ENCODE peak calls at places on chromosome 13, in eight cellular contexts. One of them, this sample, is unnamed.

GRCh38 chr13:100298691-100299090 is 209.8 kb downstream of the PCCA start:
- DNase-seq in astrocyte: no peak
- DNase-seq in endodermal cell: no peak
- DNase-seq in WTC11: no peak
- DNase-seq in LNCaP clone FGC: no peak
- DNase-seq in neural crest cell: no peak
- DNase-seq in omental fat pad: no peak
- DNase-seq in GM13976: no peak
- DNase-seq in this sample: no peak

GRCh38 chr13:31042501-31043165 is 110.2 kb downstream of the TEX26 start:
- DNase-seq in astrocyte: no peak
- DNase-seq in endodermal cell: no peak
- DNase-seq in WTC11: no peak
- DNase-seq in LNCaP clone FGC: no peak
- DNase-seq in neural crest cell: no peak
- DNase-seq in omental fat pad: no peak
- DNase-seq in GM13976: no peak
- DNase-seq in this sample: no peak

GRCh38 chr13:60303166-60303565 is 93.9 kb upstream of the TDRD3 start:
- DNase-seq in astrocyte: no peak
- DNase-seq in endodermal cell: no peak
- DNase-seq in WTC11: no peak
- DNase-seq in LNCaP clone FGC: no peak
- DNase-seq in neural crest cell: no peak
- DNase-seq in omental fat pad: no peak
- DNase-seq in GM13976: no peak
- DNase-seq in this sample: no peak

GRCh38 chr13:80132741-80133601 is 208.0 kb downstream of the SPRY2 start:
- DNase-seq in astrocyte: peak; percentile 71
- DNase-seq in endodermal cell: peak; percentile 61
- DNase-seq in WTC11: no peak
- DNase-seq in LNCaP clone FGC: peak; percentile 6
- DNase-seq in neural crest cell: peak; percentile 23
- DNase-seq in omental fat pad: no peak
- DNase-seq in GM13976: no peak
- DNase-seq in this sample: no peak

GRCh38 chr13:109152941-109153340 is 523.5 kb downstream of the MYO16 start:
- DNase-seq in astrocyte: peak; percentile 36
- DNase-seq in endodermal cell: no peak
- DNase-seq in WTC11: no peak
- DNase-seq in LNCaP clone FGC: no peak
- DNase-seq in neural crest cell: no peak
- DNase-seq in omental fat pad: no peak
- DNase-seq in GM13976: no peak
- DNase-seq in this sample: no peak

GRCh38 chr13:34776390-34776981 is 165.6 kb upstream of the NBEA start:
- DNase-seq in astrocyte: no peak
- DNase-seq in endodermal cell: no peak
- DNase-seq in WTC11: no peak
- DNase-seq in LNCaP clone FGC: no peak
- DNase-seq in neural crest cell: no peak
- DNase-seq in omental fat pad: no peak
- DNase-seq in GM13976: no peak
- DNase-seq in this sample: no peak

GRCh38 chr13:90402613-90403012 is 944.9 kb upstream of the MIR17HG start:
- DNase-seq in astrocyte: no peak
- DNase-seq in endodermal cell: no peak
- DNase-seq in WTC11: no peak
- DNase-seq in LNCaP clone FGC: peak; percentile 17
- DNase-seq in neural crest cell: no peak
- DNase-seq in omental fat pad: no peak
- DNase-seq in GM13976: no peak
- DNase-seq in this sample: no peak

GRCh38 chr13:46844431-46844830 is 47.5 kb upstream of the ESD start:
- DNase-seq in astrocyte: no peak
- DNase-seq in endodermal cell: no peak
- DNase-seq in WTC11: no peak
- DNase-seq in LNCaP clone FGC: no peak
- DNase-seq in neural crest cell: no peak
- DNase-seq in omental fat pad: no peak
- DNase-seq in GM13976: no peak
- DNase-seq in this sample: no peak

GRCh38 chr13:29771247-29771646 is 79.2 kb downstream of the UBL3 start:
- DNase-seq in astrocyte: peak; percentile 14
- DNase-seq in endodermal cell: no peak
- DNase-seq in WTC11: no peak
- DNase-seq in LNCaP clone FGC: no peak
- DNase-seq in neural crest cell: no peak
- DNase-seq in omental fat pad: no peak
- DNase-seq in GM13976: no peak
- DNase-seq in this sample: no peak

GRCh38 chr13:75963318-75963717 is 327.2 kb downstream of the LMO7 start:
- DNase-seq in astrocyte: no peak
- DNase-seq in endodermal cell: no peak
- DNase-seq in WTC11: no peak
- DNase-seq in LNCaP clone FGC: no peak
- DNase-seq in neural crest cell: no peak
- DNase-seq in omental fat pad: no peak
- DNase-seq in GM13976: no peak
- DNase-seq in this sample: no peak

GRCh38 chr13:75544681-75545333 is 4.8 kb upstream of the UCHL3 start:
- DNase-seq in astrocyte: peak; percentile 83
- DNase-seq in endodermal cell: no peak
- DNase-seq in WTC11: no peak
- DNase-seq in LNCaP clone FGC: no peak
- DNase-seq in neural crest cell: no peak
- DNase-seq in omental fat pad: no peak
- DNase-seq in GM13976: no peak
- DNase-seq in this sample: no peak

GRCh38 chr13:99269627-99270252 is 11.6 kb upstream of the GPR18 start:
- DNase-seq in astrocyte: peak; percentile 41
- DNase-seq in endodermal cell: no peak
- DNase-seq in WTC11: no peak
- DNase-seq in LNCaP clone FGC: no peak
- DNase-seq in neural crest cell: no peak
- DNase-seq in omental fat pad: no peak
- DNase-seq in GM13976: peak; percentile 26
- DNase-seq in this sample: no peak

GRCh38 chr13:44396963-44397580 is 23.4 kb downstream of the SERP2 start:
- DNase-seq in astrocyte: peak; percentile 42
- DNase-seq in endodermal cell: peak; percentile 83
- DNase-seq in WTC11: no peak
- DNase-seq in LNCaP clone FGC: no peak
- DNase-seq in neural crest cell: no peak
- DNase-seq in omental fat pad: no peak
- DNase-seq in GM13976: no peak
- DNase-seq in this sample: no peak

GRCh38 chr13:20118268-20119140 is 42.3 kb downstream of the GJA3 start:
- DNase-seq in astrocyte: peak; percentile 36
- DNase-seq in endodermal cell: peak; percentile 90
- DNase-seq in WTC11: peak; percentile 46
- DNase-seq in LNCaP clone FGC: no peak
- DNase-seq in neural crest cell: peak; percentile 23
- DNase-seq in omental fat pad: no peak
- DNase-seq in GM13976: peak; percentile 40
- DNase-seq in this sample: no peak

GRCh38 chr13:105159794-105160193 is 1375.7 kb downstream of the EFNB2 start:
- DNase-seq in astrocyte: no peak
- DNase-seq in endodermal cell: no peak
- DNase-seq in WTC11: no peak
- DNase-seq in LNCaP clone FGC: no peak
- DNase-seq in neural crest cell: no peak
- DNase-seq in omental fat pad: no peak
- DNase-seq in GM13976: no peak
- DNase-seq in this sample: no peak

GRCh38 chr13:113020323-113021080 is 51.5 kb downstream of the MCF2L start:
- DNase-seq in astrocyte: no peak
- DNase-seq in endodermal cell: no peak
- DNase-seq in WTC11: no peak
- DNase-seq in LNCaP clone FGC: no peak
- DNase-seq in neural crest cell: no peak
- DNase-seq in omental fat pad: no peak
- DNase-seq in GM13976: no peak
- DNase-seq in this sample: no peak

GRCh38 chr13:36251528-36251927 is 37.2 kb upstream of the SOHLH2 start:
- DNase-seq in astrocyte: no peak
- DNase-seq in endodermal cell: no peak
- DNase-seq in WTC11: no peak
- DNase-seq in LNCaP clone FGC: no peak
- DNase-seq in neural crest cell: no peak
- DNase-seq in omental fat pad: no peak
- DNase-seq in GM13976: no peak
- DNase-seq in this sample: no peak

GRCh38 chr13:59770451-59770850 is 393.3 kb downstream of the DIAPH3 start:
- DNase-seq in astrocyte: no peak
- DNase-seq in endodermal cell: no peak
- DNase-seq in WTC11: no peak
- DNase-seq in LNCaP clone FGC: no peak
- DNase-seq in neural crest cell: no peak
- DNase-seq in omental fat pad: no peak
- DNase-seq in GM13976: no peak
- DNase-seq in this sample: no peak

GRCh38 chr13:74256969-74257368 is 122.8 kb upstream of the KLF12 start:
- DNase-seq in astrocyte: no peak
- DNase-seq in endodermal cell: no peak
- DNase-seq in WTC11: no peak
- DNase-seq in LNCaP clone FGC: no peak
- DNase-seq in neural crest cell: no peak
- DNase-seq in omental fat pad: no peak
- DNase-seq in GM13976: no peak
- DNase-seq in this sample: no peak

DNA sequence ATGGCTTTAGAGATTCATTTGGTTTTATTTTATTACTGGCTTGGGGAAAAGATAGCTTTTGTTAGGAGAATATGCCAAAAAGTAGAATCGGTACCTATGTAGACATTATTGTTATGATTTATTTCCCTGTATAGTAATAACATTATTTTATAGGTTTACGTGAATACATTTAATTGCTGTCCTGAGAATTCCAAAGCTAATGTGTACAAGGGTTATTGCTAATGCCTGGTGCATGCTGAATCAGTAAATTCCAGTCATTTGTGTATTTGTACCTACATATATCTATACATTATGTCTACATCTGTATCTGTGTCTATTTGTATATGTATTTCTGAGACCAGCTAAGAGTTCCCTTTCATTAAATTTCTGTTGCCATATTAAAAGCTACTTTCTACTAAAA is 550.9 kb downstream of the GPC6 start:
- DNase-seq in astrocyte: no peak
- DNase-seq in endodermal cell: no peak
- DNase-seq in WTC11: no peak
- DNase-seq in LNCaP clone FGC: no peak
- DNase-seq in neural crest cell: no peak
- DNase-seq in omental fat pad: no peak
- DNase-seq in GM13976: no peak
- DNase-seq in this sample: no peak
- TF ChIP-seq CTCF in astrocyte: no peak
- TF ChIP-seq CTCF in endodermal cell: no peak
- TF ChIP-seq CTCF in WTC11: no peak
- TF ChIP-seq CTCF in LNCaP clone FGC: no peak
- TF ChIP-seq CTCF in neural crest cell: no peak
- TF ChIP-seq CTCF in omental fat pad: no peak
- TF ChIP-seq CTCF in GM13976: no peak
- TF ChIP-seq CTCF in this sample: no peak

GRCh38 chr13:94950303-94950702 is 238.0 kb upstream of the SOX21 start:
- DNase-seq in astrocyte: no peak
- DNase-seq in endodermal cell: peak; percentile 72
- DNase-seq in WTC11: no peak
- DNase-seq in LNCaP clone FGC: peak; percentile 2
- DNase-seq in neural crest cell: no peak
- DNase-seq in omental fat pad: no peak
- DNase-seq in GM13976: no peak
- DNase-seq in this sample: no peak
- TF ChIP-seq CTCF in astrocyte: no peak
- TF ChIP-seq CTCF in endodermal cell: peak; percentile 77
- TF ChIP-seq CTCF in WTC11: no peak
- TF ChIP-seq CTCF in LNCaP clone FGC: peak; percentile 53
- TF ChIP-seq CTCF in neural crest cell: peak; percentile 59
- TF ChIP-seq CTCF in omental fat pad: no peak
- TF ChIP-seq CTCF in GM13976: no peak
- TF ChIP-seq CTCF in this sample: no peak

GRCh38 chr13:110702089-110702488 is 3.8 kb downstream of the CARS2 start:
- DNase-seq in astrocyte: no peak
- DNase-seq in endodermal cell: no peak
- DNase-seq in WTC11: no peak
- DNase-seq in LNCaP clone FGC: no peak
- DNase-seq in neural crest cell: no peak
- DNase-seq in omental fat pad: no peak
- DNase-seq in GM13976: no peak
- DNase-seq in this sample: no peak

GRCh38 chr13:110705356-110705825 is 525 bp downstream of the CARS2 start:
- DNase-seq in astrocyte: no peak
- DNase-seq in endodermal cell: no peak
- DNase-seq in WTC11: no peak
- DNase-seq in LNCaP clone FGC: no peak
- DNase-seq in neural crest cell: no peak
- DNase-seq in omental fat pad: no peak
- DNase-seq in GM13976: no peak
- DNase-seq in this sample: no peak

GRCh38 chr13:110706570-110707378 is 858 bp upstream of the CARS2 start:
- DNase-seq in astrocyte: no peak
- DNase-seq in endodermal cell: peak; percentile 53
- DNase-seq in WTC11: no peak
- DNase-seq in LNCaP clone FGC: no peak
- DNase-seq in neural crest cell: no peak
- DNase-seq in omental fat pad: no peak
- DNase-seq in GM13976: no peak
- DNase-seq in this sample: no peak

GRCh38 chr13:110702591-110703526 is 3.1 kb downstream of the CARS2 start:
- DNase-seq in astrocyte: peak; percentile 31
- DNase-seq in endodermal cell: peak; percentile 51
- DNase-seq in WTC11: no peak
- DNase-seq in LNCaP clone FGC: no peak
- DNase-seq in neural crest cell: no peak
- DNase-seq in omental fat pad: no peak
- DNase-seq in GM13976: no peak
- DNase-seq in this sample: no peak

GRCh38 chr13:110705826-110706569 is at the start of gene CARS2:
- DNase-seq in astrocyte: peak; percentile 90
- DNase-seq in endodermal cell: peak; percentile 99
- DNase-seq in WTC11: peak; percentile 95
- DNase-seq in LNCaP clone FGC: peak; percentile 92
- DNase-seq in neural crest cell: peak; percentile 90
- DNase-seq in omental fat pad: peak; percentile 87
- DNase-seq in GM13976: peak; percentile 98
- DNase-seq in this sample: peak; percentile 76
- TF ChIP-seq CTCF in astrocyte: no peak
- TF ChIP-seq CTCF in endodermal cell: peak; percentile 18
- TF ChIP-seq CTCF in WTC11: no peak
- TF ChIP-seq CTCF in LNCaP clone FGC: peak; percentile 7
- TF ChIP-seq CTCF in neural crest cell: no peak
- TF ChIP-seq CTCF in omental fat pad: no peak
- TF ChIP-seq CTCF in GM13976: peak; percentile 6
- TF ChIP-seq CTCF in this sample: no peak

DNA sequence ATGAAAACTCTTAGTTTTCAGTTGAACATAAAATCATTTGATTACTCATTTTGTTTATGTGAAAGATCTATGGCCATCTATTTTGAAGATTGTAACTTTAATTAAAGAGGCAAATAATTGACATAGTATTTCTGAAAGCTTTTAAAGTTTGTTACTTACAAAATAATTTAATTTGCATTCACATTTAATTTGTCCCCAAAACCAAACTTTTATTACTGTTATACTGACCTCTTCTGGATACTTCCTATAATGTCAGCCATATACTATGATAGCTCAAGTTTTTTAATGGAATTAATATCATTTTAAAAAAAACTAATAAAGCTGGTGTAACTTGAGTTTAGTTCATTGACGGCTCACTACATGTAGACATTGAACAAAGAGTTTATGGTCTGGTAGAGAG is 4.9 kb upstream of the SGCG start:
- DNase-seq in astrocyte: no peak
- DNase-seq in endodermal cell: no peak
- DNase-seq in WTC11: no peak
- DNase-seq in LNCaP clone FGC: no peak
- DNase-seq in neural crest cell: no peak
- DNase-seq in omental fat pad: no peak
- DNase-seq in GM13976: no peak
- DNase-seq in this sample: no peak
- TF ChIP-seq CTCF in astrocyte: peak; percentile 28
- TF ChIP-seq CTCF in endodermal cell: peak; percentile 71
- TF ChIP-seq CTCF in WTC11: peak; percentile 27
- TF ChIP-seq CTCF in LNCaP clone FGC: peak; percentile 27
- TF ChIP-seq CTCF in neural crest cell: peak; percentile 66
- TF ChIP-seq CTCF in omental fat pad: no peak
- TF ChIP-seq CTCF in GM13976: no peak
- TF ChIP-seq CTCF in this sample: no peak

This sample was measured in natural killer cell.